ENCODE peak calls at places on chromosomes 1 and 21, in five cellular contexts. L, S, A, K and E are unnamed samples. For H3K9me3, the result is how much of the 10 kb centered on the place peaks cover.

GRCh38 chr21:37514038-37514665 is 147.6 kb downstream of the DYRK1A start:
- DNase-seq in L (peak), S (no peak), A (no peak), K (no peak), E (no peak)

GRCh38 chr1:199780948-199781347 is 246.6 kb upstream of the NR5A2 start:
- DNase-seq in L (no peak), S (no peak), A (no peak), K (no peak), E (no peak)

GRCh38 chr21:33348728-33349127 is 24.0 kb downstream of the IFNAR1 start:
- DNase-seq in L (no peak), S (no peak), A (no peak), K (no peak), E (no peak)

GRCh38 chr1:152022521-152022920 is 14.3 kb downstream of the S100A11 start:
- DNase-seq in L (no peak), S (no peak), A (no peak), K (no peak), E (no peak)

GRCh38 chr21:23374155-23374554 is 2233.1 kb downstream of the MRPL39 start:
- DNase-seq in L (no peak), S (no peak), A (no peak), K (no peak), E (no peak)

GRCh38 chr1:150464422-150464826 is 22.8 kb upstream of the TARS2 start:
- DNase-seq in L (peak), S (peak), A (peak), K (peak), E (peak)

GRCh38 chr1:35560256-35561225 is 2.9 kb downstream of the NCDN start:
- DNase-seq in L (peak), S (peak), A (no peak), K (no peak), E (no peak)

GRCh38 chr21:14864211-14865021 is 200.4 kb downstream of the NRIP1 start:
- DNase-seq in L (peak), S (peak), A (peak), K (peak), E (peak)

GRCh38 chr1:178579095-178579494 is 66.2 kb downstream of the TEX35 start:
- DNase-seq in L (no peak), S (no peak), A (no peak), K (no peak), E (no peak)

GRCh38 chr1:184974086-184974836 is at the start of gene NIBAN1:
- DNase-seq in L (peak), S (peak), A (peak), K (peak), E (peak)

GRCh38 chr1:182637769-182638168 is 33.6 kb upstream of the RGS16 start:
- DNase-seq in L (no peak), S (no peak), A (no peak), K (no peak), E (no peak)

GRCh38 chr1:18144062-18144461 is 36.5 kb downstream of the IGSF21 start:
- DNase-seq in L (no peak), S (no peak), A (no peak), K (no peak), E (no peak)

GRCh38 chr1:54297596-54298283 is 97.8 kb downstream of the MRPL37 start:
- DNase-seq in L (no peak), S (no peak), A (no peak), K (no peak), E (no peak)

GRCh38 chr1:170893655-170894297 is 41.6 kb upstream of the MROH9 start:
- DNase-seq in L (no peak), S (no peak), A (no peak), K (no peak), E (no peak)

GRCh38 chr1:221031015-221031889 is 152.0 kb downstream of the HLX start:
- DNase-seq in L (no peak), S (no peak), A (no peak), K (no peak), E (no peak)

GRCh38 chr1:43147625-43148319 is 24.3 kb downstream of the EBNA1BP2 start:
- DNase-seq in L (peak), S (peak), A (peak), K (peak), E (peak)

GRCh38 chr1:145957443-145958319 is at the start of gene LIX1L:
- DNase-seq in L (peak), S (peak), A (peak), K (peak), E (peak)

GRCh38 chr1:26827205-26827604 is 717 bp downstream of the ZDHHC18 start:
- DNase-seq in L (no peak), S (no peak), A (no peak), K (no peak), E (no peak)

GRCh38 chr1:89200668-89201488 is 2.1 kb upstream of the GBP4 start:
- DNase-seq in L (no peak), S (no peak), A (no peak), K (no peak), E (no peak)

GRCh38 chr1:157580828-157581210 is 17.1 kb downstream of the FCRL4 start:
- DNase-seq in L (no peak), S (no peak), A (no peak), K (no peak), E (no peak)

GRCh38 chr1:62732327-62732726 is 44.1 kb upstream of the DOCK7 start:
- DNase-seq in L (no peak), S (no peak), A (no peak), K (no peak), E (no peak)

GRCh38 chr1:60281360-60281932 is 207.9 kb upstream of the C1orf87 start:
- DNase-seq in L (peak), S (peak), A (peak), K (peak), E (no peak)

GRCh38 chr1:24045766-24046165 is 65.6 kb upstream of the SRSF10 start:
- DNase-seq in L (no peak), S (no peak), A (peak), K (no peak), E (no peak)

GRCh38 chr21:39317134-39318090 is 4.0 kb upstream of the BRWD1 start:
- DNase-seq in L (peak), S (no peak), A (no peak), K (no peak), E (no peak)

GRCh38 chr1:15735304-15736034 is 589 bp upstream of the SLC25A34 start:
- DNase-seq in L (peak), S (no peak), A (no peak), K (no peak), E (no peak)

GRCh38 chr1:43373034-43373940 is 5.5 kb upstream of the ELOVL1 start:
- DNase-seq in L (no peak), S (peak), A (no peak), K (no peak), E (no peak)

GRCh38 chr1:202161151-202162048 is 998 bp upstream of the PTPN7 start:
- DNase-seq in L (no peak), S (no peak), A (no peak), K (no peak), E (peak)

GRCh38 chr1:4598561-4598960 is 55.8 kb upstream of the AJAP1 start:
- DNase-seq in L (no peak), S (no peak), A (no peak), K (no peak), E (no peak)

GRCh38 chr1:63269571-63269970 is 52.8 kb upstream of the FOXD3 start:
- DNase-seq in L (no peak), S (no peak), A (no peak), K (no peak), E (no peak)

GRCh38 chr21:32958288-32958992 is 67.3 kb upstream of the OLIG2 start:
- DNase-seq in L (no peak), S (no peak), A (no peak), K (no peak), E (no peak)

GRCh38 chr1:67960766-67961165 is 89.7 kb downstream of the DIRAS3 start:
- DNase-seq in L (no peak), S (no peak), A (no peak), K (no peak), E (no peak)

GRCh38 chr21:27511241-27511640 is 544.4 kb upstream of the ADAMTS5 start:
- DNase-seq in L (no peak), S (no peak), A (no peak), K (no peak), E (no peak)

GRCh38 chr21:31888936-31889371 is 16.1 kb downstream of the HUNK start:
- DNase-seq in L (peak), S (no peak), A (no peak), K (no peak), E (no peak)

GRCh38 chr21:29125199-29125598 is 5.2 kb upstream of the MAP3K7CL start:
- DNase-seq in L (no peak), S (no peak), A (no peak), K (peak), E (no peak)

GRCh38 chr1:164518692-164519332 is 40.2 kb upstream of the PBX1 start:
- DNase-seq in L (no peak), S (no peak), A (no peak), K (peak), E (no peak)

GRCh38 chr1:83547903-83548302 is 451.0 kb downstream of the TTLL7 start:
- DNase-seq in L (peak), S (peak), A (no peak), K (no peak), E (no peak)

GRCh38 chr21:30194701-30195299 is 21.1 kb downstream of the CLDN8 start:
- DNase-seq in L (peak), S (no peak), A (no peak), K (peak), E (no peak)
- H3K9me3 ChIP-seq in L (under half), S (under half), A (under half), K (under half), E (under half)

DNA sequence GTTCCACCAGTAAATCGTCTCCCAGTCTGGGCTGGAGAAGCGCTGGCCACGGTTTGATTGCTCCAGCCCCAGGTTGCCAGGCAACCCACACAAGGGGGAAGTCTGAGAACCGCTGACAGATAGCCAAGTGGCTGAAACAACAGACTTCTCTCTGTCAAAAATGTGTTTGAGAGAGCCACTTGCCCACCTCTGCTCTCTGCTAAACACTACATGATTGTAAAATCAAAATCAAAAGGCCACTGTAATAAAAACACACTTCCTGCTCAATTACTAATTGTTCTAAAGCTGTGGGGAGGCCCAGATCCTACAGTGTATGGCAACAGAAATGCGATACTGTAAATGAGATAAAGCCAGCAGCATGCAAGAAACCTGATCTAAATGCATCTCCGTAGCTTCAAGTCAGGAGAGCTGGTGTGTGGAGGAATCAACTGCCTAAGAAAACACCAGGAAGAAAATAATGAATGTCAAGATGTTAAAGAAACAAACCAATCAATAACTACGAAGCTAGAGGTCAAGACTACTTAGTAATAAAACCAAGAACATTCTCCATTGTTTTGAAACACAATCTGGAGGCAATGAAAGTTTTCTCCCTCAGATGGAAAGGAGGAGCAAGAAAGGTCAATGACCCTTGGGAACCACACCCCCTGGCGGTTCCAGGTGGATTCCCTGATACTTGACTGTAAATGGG is 121.2 kb downstream of the SLC45A1 start:
- DNase-seq in L (peak), S (peak), A (peak), K (no peak), E (peak)
- TF ChIP-seq CTCF in L (no peak), S (no peak), A (no peak), K (no peak), E (no peak)

GRCh38 chr21:34744801-34745200 is 76.0 kb downstream of the CLIC6 start:
- DNase-seq in L (peak), S (no peak), A (no peak), K (no peak), E (no peak)
- H3K9me3 ChIP-seq in L (under half), S (under half), A (under half), K (under half), E (under half)

GRCh38 chr1:214550339-214551051 is 907 bp downstream of the PTPN14 start:
- DNase-seq in L (no peak), S (no peak), A (peak), K (no peak), E (no peak)
- TF ChIP-seq CTCF in L (no peak), S (no peak), A (no peak), K (no peak), E (no peak)

GRCh38 chr1:2955652-2956051 is 65.6 kb upstream of the ACTRT2 start:
- DNase-seq in L (no peak), S (peak), A (no peak), K (no peak), E (no peak)

GRCh38 chr1:2961081-2961480 is 60.2 kb upstream of the ACTRT2 start:
- DNase-seq in L (no peak), S (peak), A (no peak), K (no peak), E (peak)

GRCh38 chr1:2953688-2954285 is 67.5 kb upstream of the ACTRT2 start:
- DNase-seq in L (no peak), S (no peak), A (no peak), K (no peak), E (peak)

GRCh38 chr1:2956571-2956970 is 64.7 kb upstream of the ACTRT2 start:
- DNase-seq in L (no peak), S (no peak), A (no peak), K (no peak), E (no peak)

DNA sequence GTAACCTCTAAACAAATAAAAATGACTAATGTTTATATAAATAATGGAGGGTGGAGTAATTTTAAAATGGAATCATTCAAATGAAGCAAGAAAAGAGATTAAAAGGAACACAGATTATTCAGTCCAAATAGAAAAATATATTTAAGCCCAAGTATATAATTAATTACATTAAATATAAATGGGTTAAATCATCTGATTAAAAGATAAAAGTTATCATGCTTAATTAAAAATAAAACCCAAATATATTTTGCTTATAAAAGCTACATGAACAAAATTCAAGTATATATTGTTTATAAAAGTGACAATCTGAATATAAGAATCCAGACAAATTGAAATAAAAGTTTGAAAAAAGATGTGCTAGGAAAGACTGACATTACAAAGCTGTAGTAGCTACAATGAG is 63.9 kb upstream of the ACTRT2 start:
- DNase-seq in L (no peak), S (no peak), A (no peak), K (no peak), E (no peak)
- H3K9me3 ChIP-seq in L (under half), S (under half), A (under half), K (under half), E (under half)

DNA sequence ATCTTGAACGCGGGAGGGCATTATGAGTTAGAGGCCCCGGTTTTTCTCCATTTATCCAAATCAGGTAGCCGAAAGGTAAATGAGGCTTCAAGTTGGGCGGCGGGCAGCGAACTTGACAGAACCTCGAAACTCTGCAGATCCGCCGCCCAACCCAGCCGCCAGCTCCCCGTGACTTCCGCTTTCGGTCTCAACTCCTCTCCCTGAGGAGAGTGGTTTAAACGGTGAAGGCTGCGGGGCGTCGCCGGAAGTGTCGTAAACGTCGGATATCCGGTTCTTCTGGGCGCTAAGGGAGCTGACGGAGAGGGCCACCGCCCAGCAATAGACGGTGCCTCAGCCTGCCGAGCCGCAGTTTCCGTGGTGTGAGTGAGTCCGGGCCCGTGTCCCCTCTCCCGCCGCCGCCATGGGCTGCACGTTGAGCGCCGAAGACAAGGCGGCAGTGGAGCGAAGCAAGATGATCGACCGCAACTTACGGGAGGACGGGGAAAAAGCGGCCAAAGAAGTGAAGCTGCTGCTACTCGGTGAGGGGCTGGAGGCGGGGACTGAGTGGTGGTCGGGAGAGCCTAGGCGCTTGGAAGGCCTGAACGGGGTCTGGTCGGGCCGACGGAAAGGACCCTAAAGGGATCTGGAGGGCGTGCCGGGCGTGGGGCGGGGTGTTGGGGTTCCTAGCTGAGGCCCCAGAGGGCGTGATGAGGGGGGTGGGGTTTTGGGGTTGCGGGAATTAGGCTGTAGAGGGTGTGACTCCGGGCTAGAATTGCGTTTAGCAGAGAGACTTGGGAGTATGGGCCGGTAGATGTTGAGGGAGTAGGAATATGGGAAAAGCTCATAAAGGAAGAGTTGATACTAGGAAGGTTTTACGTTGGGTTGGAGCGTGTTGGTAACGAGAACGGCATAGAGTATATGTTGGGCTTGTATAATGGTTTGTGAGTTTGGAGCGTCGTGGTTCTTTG is at the start of gene GNAI3:
- DNase-seq in L (peak), S (peak), A (peak), K (peak), E (peak)
- TF ChIP-seq CTCF in L (no peak), S (no peak), A (peak), K (no peak), E (no peak)

DNA sequence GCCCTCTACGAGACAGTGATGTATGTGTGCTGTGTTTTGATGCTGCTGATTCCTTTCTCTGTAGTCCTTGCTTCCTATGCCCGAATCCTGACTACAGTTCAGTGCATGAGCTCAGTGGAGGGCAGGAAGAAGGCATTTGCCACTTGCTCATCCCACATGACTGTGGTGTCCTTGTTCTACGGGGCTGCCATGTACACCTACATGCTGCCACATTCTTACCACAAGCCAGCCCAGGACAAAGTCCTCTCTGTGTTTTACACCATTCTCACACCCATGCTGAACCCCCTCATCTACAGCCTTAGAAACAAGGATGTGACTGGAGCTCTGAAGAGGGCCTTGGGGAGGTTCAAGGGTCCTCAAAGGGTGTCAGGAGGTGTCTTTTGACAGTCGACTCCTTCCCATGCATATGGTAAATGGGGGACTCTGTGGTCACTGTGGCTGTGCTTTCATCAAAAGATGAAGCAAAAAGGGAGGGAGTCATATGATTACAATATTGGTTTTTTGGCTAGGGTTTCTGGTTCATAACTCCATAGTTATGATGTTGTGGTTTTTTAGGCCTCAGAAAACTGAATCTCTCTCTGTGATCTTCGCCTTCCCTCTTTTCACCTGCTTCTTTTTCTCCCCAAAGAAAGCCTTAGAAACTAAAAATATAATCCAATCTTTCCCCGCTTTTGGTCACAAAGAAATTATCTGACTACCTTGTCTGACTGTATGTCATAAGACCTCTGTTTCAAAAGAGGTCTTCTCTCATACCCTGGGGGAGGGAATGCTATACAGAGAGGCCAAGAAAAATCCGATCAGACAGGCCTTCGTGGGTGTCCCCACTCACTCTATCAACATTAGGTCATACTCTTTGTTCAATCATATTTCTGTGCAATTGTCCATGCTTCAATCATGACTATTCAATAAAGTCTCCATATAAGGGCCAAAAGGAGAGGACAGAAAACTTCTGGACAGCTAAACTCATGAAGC is 4.2 kb downstream of the OR2T1 start:
- DNase-seq in L (no peak), S (no peak), A (no peak), K (no peak), E (no peak)
- H3K9me3 ChIP-seq in L (under half), S (under half), A (under half), K (under half), E (under half)

GRCh38 chr1:29513357-29513756 is 277.0 kb downstream of the PTPRU start:
- DNase-seq in L (peak), S (peak), A (no peak), K (peak), E (no peak)
- TF ChIP-seq CTCF in L (no peak), S (peak), A (no peak), K (peak), E (peak)

DNA sequence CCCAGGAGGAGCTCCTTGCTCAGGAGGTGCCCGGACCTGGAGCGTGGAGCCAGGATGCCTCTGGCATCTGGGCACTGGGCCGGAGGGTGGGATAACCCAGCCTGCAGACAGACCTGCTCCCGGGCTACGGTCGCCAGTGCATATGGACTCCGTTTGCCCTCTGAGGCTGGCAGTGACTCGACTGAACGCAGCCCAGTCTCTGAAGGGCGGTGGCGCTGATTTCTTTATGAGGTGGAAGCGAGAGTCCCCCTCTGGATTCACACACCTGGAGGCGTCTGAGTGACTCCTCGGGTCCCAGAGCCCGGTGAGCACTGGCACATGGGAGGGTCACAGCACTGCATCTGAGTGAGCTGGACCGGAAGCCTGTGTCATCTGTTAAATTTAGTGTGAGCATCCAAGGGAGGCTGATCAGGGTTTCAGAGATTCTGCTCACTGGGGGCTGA is 60.5 kb upstream of the TTC34 start:
- DNase-seq in L (no peak), S (no peak), A (no peak), K (no peak), E (no peak)
- H3K9me3 ChIP-seq in L (under half), S (under half), A (under half), K (under half), E (under half)